ENCODE peak calls at places on chromosomes 6 and 20, in four cellular contexts. One of them, this sample, is unnamed.

GRCh38 chr20:49859807-49860206 is 47.2 kb downstream of the SLC9A8 start:
- DNase-seq in stimulated activated CD4-positive, alpha-beta T cell treated with anti-CD3 and anti-CD28 coated beads, Interleukin-2, amount 100 ng/mL, for 48 hours: no peak
- DNase-seq in H54: peak; percentile 27
- DNase-seq in iris pigment epithelial cell: no peak
- DNase-seq in this sample: no peak

GRCh38 chr6:163719028-163719742 is 304.7 kb downstream of the QKI start:
- DNase-seq in iris pigment epithelial cell: no peak
- DNase-seq in H54: no peak
- DNase-seq in stimulated activated CD4-positive, alpha-beta T cell treated with anti-CD3 and anti-CD28 coated beads, Interleukin-2, amount 100 ng/mL, for 48 hours: no peak
- DNase-seq in this sample: no peak

GRCh38 chr6:35327349-35328027 is 14.9 kb upstream of the PPARD start:
- DNase-seq in H54: peak; percentile 66
- DNase-seq in stimulated activated CD4-positive, alpha-beta T cell treated with anti-CD3 and anti-CD28 coated beads, Interleukin-2, amount 100 ng/mL, for 48 hours: peak; percentile 64
- DNase-seq in iris pigment epithelial cell: peak; percentile 59
- DNase-seq in this sample: peak; percentile 87

GRCh38 chr20:62243106-62243505 is 4.8 kb downstream of the OSBPL2 start:
- DNase-seq in stimulated activated CD4-positive, alpha-beta T cell treated with anti-CD3 and anti-CD28 coated beads, Interleukin-2, amount 100 ng/mL, for 48 hours: no peak
- DNase-seq in iris pigment epithelial cell: no peak
- DNase-seq in H54: no peak
- DNase-seq in this sample: no peak

GRCh38 chr20:33009214-33010132 is 2.0 kb downstream of the BPIFB2 start:
- DNase-seq in H54: no peak
- DNase-seq in iris pigment epithelial cell: no peak
- DNase-seq in stimulated activated CD4-positive, alpha-beta T cell treated with anti-CD3 and anti-CD28 coated beads, Interleukin-2, amount 100 ng/mL, for 48 hours: no peak
- DNase-seq in this sample: no peak

GRCh38 chr6:36912583-36912982 is 26.8 kb downstream of the C6orf89 start:
- DNase-seq in H54: peak; percentile 80
- DNase-seq in stimulated activated CD4-positive, alpha-beta T cell treated with anti-CD3 and anti-CD28 coated beads, Interleukin-2, amount 100 ng/mL, for 48 hours: peak; percentile 49
- DNase-seq in iris pigment epithelial cell: peak; percentile 95
- DNase-seq in this sample: no peak

GRCh38 chr20:9169409-9169808 is 100.5 kb downstream of the PLCB4 start:
- DNase-seq in iris pigment epithelial cell: no peak
- DNase-seq in H54: no peak
- DNase-seq in stimulated activated CD4-positive, alpha-beta T cell treated with anti-CD3 and anti-CD28 coated beads, Interleukin-2, amount 100 ng/mL, for 48 hours: no peak
- DNase-seq in this sample: no peak

GRCh38 chr6:169621311-169621710 is 80.5 kb downstream of the WDR27 start:
- DNase-seq in iris pigment epithelial cell: no peak
- DNase-seq in H54: no peak
- DNase-seq in stimulated activated CD4-positive, alpha-beta T cell treated with anti-CD3 and anti-CD28 coated beads, Interleukin-2, amount 100 ng/mL, for 48 hours: no peak
- DNase-seq in this sample: no peak

GRCh38 chr6:126143650-126144260 is 157.4 kb downstream of the TRMT11 start:
- DNase-seq in stimulated activated CD4-positive, alpha-beta T cell treated with anti-CD3 and anti-CD28 coated beads, Interleukin-2, amount 100 ng/mL, for 48 hours: no peak
- DNase-seq in H54: no peak
- DNase-seq in iris pigment epithelial cell: no peak
- DNase-seq in this sample: no peak

GRCh38 chr6:12291785-12292604 is 1.8 kb downstream of the EDN1 start:
- DNase-seq in iris pigment epithelial cell: peak; percentile 14
- DNase-seq in stimulated activated CD4-positive, alpha-beta T cell treated with anti-CD3 and anti-CD28 coated beads, Interleukin-2, amount 100 ng/mL, for 48 hours: no peak
- DNase-seq in H54: no peak
- DNase-seq in this sample: no peak

GRCh38 chr20:58538752-58539151 is 23.6 kb upstream of the APCDD1L start:
- DNase-seq in stimulated activated CD4-positive, alpha-beta T cell treated with anti-CD3 and anti-CD28 coated beads, Interleukin-2, amount 100 ng/mL, for 48 hours: no peak
- DNase-seq in iris pigment epithelial cell: peak; percentile 69
- DNase-seq in H54: no peak
- DNase-seq in this sample: no peak

GRCh38 chr6:19866900-19867627 is 29.9 kb downstream of the ID4 start:
- DNase-seq in stimulated activated CD4-positive, alpha-beta T cell treated with anti-CD3 and anti-CD28 coated beads, Interleukin-2, amount 100 ng/mL, for 48 hours: no peak
- DNase-seq in iris pigment epithelial cell: peak; percentile 69
- DNase-seq in H54: peak; percentile 25
- DNase-seq in this sample: no peak